ENCODE peak calls at places on chromosome 7, in five cellular contexts. U, C, D, A and N are unnamed samples.

GRCh38 chr7:155543011-155543881 is 3.1 kb downstream of the CNPY1 start:
- DNase-seq in U (no peak), C (no peak), D (no peak), A (no peak), N (no peak)

GRCh38 chr7:108109216-108109908 is 20.8 kb downstream of the LAMB4 start:
- DNase-seq in U (no peak), C (peak; percentile 13), D (no peak), A (no peak), N (no peak)

GRCh38 chr7:23012797-23013714 is 874 bp downstream of the HYCC1 start:
- DNase-seq in U (peak; percentile 43), C (peak; percentile 51), D (peak; percentile 55), A (peak; percentile 58), N (peak; percentile 19)

GRCh38 chr7:66576646-66577045 is 52.0 kb upstream of the KCTD7 start:
- DNase-seq in U (no peak), C (no peak), D (no peak), A (no peak), N (no peak)

GRCh38 chr7:14380881-14381280 is 391.4 kb upstream of the ETV1 start:
- DNase-seq in U (no peak), C (peak; percentile 30), D (no peak), A (no peak), N (no peak)

GRCh38 chr7:36128448-36129047 is 24.5 kb upstream of the EEPD1 start:
- DNase-seq in U (peak; percentile 89), C (peak; percentile 97), D (no peak), A (peak; percentile 91), N (no peak)

GRCh38 chr7:42237162-42237821 is at the start of gene GLI3:
- DNase-seq in U (peak; percentile 96), C (peak; percentile 93), D (peak; percentile 92), A (peak; percentile 90), N (no peak)

GRCh38 chr7:16062269-16062668 is 359.1 kb downstream of the CRPPA start:
- DNase-seq in U (peak; percentile 47), C (peak; percentile 69), D (no peak), A (no peak), N (no peak)

GRCh38 chr7:121160150-121161008 is 168.4 kb upstream of the WNT16 start:
- DNase-seq in U (no peak), C (no peak), D (no peak), A (no peak), N (no peak)

GRCh38 chr7:28207486-28208158 is 27.0 kb upstream of the JAZF1 start:
- DNase-seq in U (no peak), C (peak; percentile 24), D (no peak), A (no peak), N (no peak)

GRCh38 chr7:157438121-157439025 is 101.6 kb downstream of the DNAJB6 start:
- DNase-seq in U (no peak), C (no peak), D (no peak), A (peak; percentile 20), N (no peak)

GRCh38 chr7:100219271-100219737 is 445 bp upstream of the PVRIG start:
- DNase-seq in U (no peak), C (no peak), D (no peak), A (peak; percentile 46), N (no peak)

GRCh38 chr7:142632291-142633134 is 116.8 kb upstream of the PRSS1 start:
- DNase-seq in U (peak; percentile 64), C (peak; percentile 75), D (peak; percentile 76), A (no peak), N (peak; percentile 64)

GRCh38 chr7:98110249-98111022 is 3.8 kb downstream of the LMTK2 start:
- DNase-seq in U (no peak), C (no peak), D (peak; percentile 55), A (no peak), N (no peak)

GRCh38 chr7:75817112-75817511 is 3.5 kb upstream of the CCL24 start:
- DNase-seq in U (no peak), C (no peak), D (no peak), A (no peak), N (no peak)

GRCh38 chr7:30445770-30446169 is 32.8 kb downstream of the NOD1 start:
- DNase-seq in U (peak; percentile 58), C (peak; percentile 58), D (no peak), A (peak; percentile 89), N (peak; percentile 63)

GRCh38 chr7:41942468-41943097 is 239.7 kb upstream of the INHBA start:
- DNase-seq in U (peak; percentile 90), C (no peak), D (no peak), A (no peak), N (no peak)

GRCh38 chr7:41629711-41630111 is 73.2 kb downstream of the INHBA start:
- DNase-seq in U (no peak), C (peak; percentile 68), D (no peak), A (no peak), N (no peak)

GRCh38 chr7:38330861-38331709 is 57.6 kb upstream of the TARP start:
- DNase-seq in U (no peak), C (no peak), D (peak; percentile 38), A (no peak), N (no peak)

GRCh38 chr7:134589491-134589941 is 40.6 kb downstream of the AKR1B15 start:
- DNase-seq in U (peak; percentile 22), C (peak; percentile 65), D (no peak), A (no peak), N (no peak)

GRCh38 chr7:124989911-124990310 is 60.3 kb upstream of the POT1 start:
- DNase-seq in U (peak; percentile 34), C (no peak), D (no peak), A (no peak), N (no peak)

GRCh38 chr7:142452791-142453190 is 194.9 kb upstream of the PRSS58 start:
- DNase-seq in U (no peak), C (no peak), D (no peak), A (no peak), N (no peak)

GRCh38 chr7:128881458-128882125 is 18.9 kb downstream of the ATP6V1F start:
- DNase-seq in U (no peak), C (no peak), D (no peak), A (no peak), N (no peak)

GRCh38 chr7:34124765-34125164 is 219.4 kb downstream of the BMPER start:
- DNase-seq in U (no peak), C (no peak), D (no peak), A (no peak), N (no peak)

GRCh38 chr7:125465527-125465926 is 535.9 kb upstream of the POT1 start:
- DNase-seq in U (peak; percentile 19), C (no peak), D (no peak), A (no peak), N (no peak)

GRCh38 chr7:128217030-128217805 is 23.9 kb upstream of the LEP start:
- DNase-seq in U (peak; percentile 30), C (peak; percentile 94), D (no peak), A (no peak), N (no peak)

GRCh38 chr7:115005942-115006341 is 84.0 kb downstream of the MDFIC start:
- DNase-seq in U (no peak), C (no peak), D (no peak), A (no peak), N (no peak)

GRCh38 chr7:149226840-149227494 is 12.5 kb upstream of the ZNF212 start:
- DNase-seq in U (no peak), C (peak; percentile 41), D (no peak), A (no peak), N (no peak)

GRCh38 chr7:141043621-141044020 is 28.9 kb upstream of the MRPS33 start:
- DNase-seq in U (no peak), C (peak; percentile 3), D (no peak), A (no peak), N (no peak)

GRCh38 chr7:85287126-85287825 is 100.4 kb upstream of the SEMA3D start:
- DNase-seq in U (peak; percentile 14), C (peak; percentile 86), D (no peak), A (no peak), N (no peak)

GRCh38 chr7:158723714-158724385 is 19.2 kb upstream of the NCAPG2 start:
- DNase-seq in U (no peak), C (no peak), D (no peak), A (no peak), N (no peak)

GRCh38 chr7:155843426-155844018 is 31.3 kb upstream of the SHH start:
- DNase-seq in U (no peak), C (no peak), D (no peak), A (no peak), N (no peak)

GRCh38 chr7:157515342-157516041 is 178.7 kb downstream of the DNAJB6 start:
- DNase-seq in U (no peak), C (no peak), D (no peak), A (no peak), N (no peak)

DNA sequence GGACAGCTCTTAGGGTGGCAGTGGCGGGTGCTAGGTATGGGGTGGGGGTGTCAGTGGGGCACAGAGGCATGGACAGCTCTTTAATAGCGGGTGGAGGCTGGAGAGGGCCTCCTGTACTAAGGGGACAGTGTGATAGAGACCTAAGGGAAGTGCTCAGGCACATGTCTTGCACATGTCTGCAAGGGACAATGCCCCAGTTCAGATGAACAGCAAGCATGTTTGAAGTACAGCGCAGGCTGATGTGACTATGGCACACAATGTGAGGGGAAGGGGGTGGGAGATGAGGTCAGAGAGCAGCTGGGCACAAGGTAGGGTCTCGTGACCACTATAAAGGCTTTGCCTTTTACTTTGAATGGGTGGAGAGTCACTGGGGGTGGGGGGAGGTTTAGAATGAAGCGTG is 3.5 kb downstream of the GIMAP8 start:
- DNase-seq in U (no peak), C (no peak), D (no peak), A (no peak), N (no peak)
- H3K4me3 ChIP-seq in U (no peak overlapping the region), C (no peak overlapping the region), D (no peak overlapping the region), A (no peak overlapping the region), N (peak overlapping the region; percentile 61)

GRCh38 chr7:47846117-47846836 is 102.0 kb downstream of the PKD1L1 start:
- DNase-seq in U (peak; percentile 72), C (peak; percentile 57), D (no peak), A (no peak), N (no peak)
- H3K4me1 ChIP-seq in U (peaks cover 4% of the 10 kb centered on the region), C (peaks cover 14% of the 10 kb centered on the region), D (no peaks in the 10 kb centered on the region), A (no peaks in the 10 kb centered on the region), N (no peaks in the 10 kb centered on the region)

GRCh38 chr7:152076324-152076821 is 50.9 kb downstream of the GALNT11 start:
- DNase-seq in U (peak; percentile 7), C (peak; percentile 3), D (peak; percentile 18), A (no peak), N (peak; percentile 9)
- H3K4me3 ChIP-seq in U (no peak overlapping the region), C (no peak overlapping the region), D (no peak overlapping the region), A (no peak overlapping the region), N (no peak overlapping the region)

GRCh38 chr7:27188666-27189559 is 3.9 kb upstream of the HOXA11 start:
- DNase-seq in U (no peak), C (no peak), D (no peak), A (peak; percentile 62), N (no peak)

GRCh38 chr7:27189560-27190283 is 4.7 kb upstream of the HOXA11 start:
- DNase-seq in U (no peak), C (no peak), D (no peak), A (peak; percentile 20), N (no peak)

GRCh38 chr7:27186450-27187157 is 1.6 kb upstream of the HOXA11 start:
- DNase-seq in U (no peak), C (no peak), D (no peak), A (no peak), N (no peak)

GRCh38 chr7:27187158-27187701 is 2.2 kb upstream of the HOXA11 start:
- DNase-seq in U (no peak), C (no peak), D (no peak), A (no peak), N (no peak)

GRCh38 chr7:27187702-27188665 is 3.0 kb upstream of the HOXA11 start:
- DNase-seq in U (no peak), C (no peak), D (no peak), A (peak; percentile 38), N (no peak)
- H3K4me1 ChIP-seq in U (peaks cover 20% of the 10 kb centered on the region), C (peaks cover 1% of the 10 kb centered on the region), D (peaks cover 3% of the 10 kb centered on the region), A (no peaks in the 10 kb centered on the region), N (peaks cover 75% of the 10 kb centered on the region)

GRCh38 chr7:113142385-113143119 is 24.2 kb upstream of the SMIM30 start:
- DNase-seq in U (no peak), C (no peak), D (no peak), A (no peak), N (no peak)
- H3K4me3 ChIP-seq in U (no peak overlapping the region), C (no peak overlapping the region), D (no peak overlapping the region), A (no peak overlapping the region), N (no peak overlapping the region)